ENCODE peak calls at places on chromosomes 11 and 22, in six cellular contexts. One of them, this sample, is unnamed.

GRCh38 chr11:126874831-126875230 is 125.7 kb downstream of the KIRREL3 start:
- DNase-seq in GM12878: no peak
- DNase-seq in K562: peak
- DNase-seq in HepG2: no peak
- DNase-seq in H1: no peak
- DNase-seq in HCT116: no peak
- DNase-seq in this sample: no peak

GRCh38 chr22:46366801-46367706 is 31.5 kb downstream of the TRMU start:
- DNase-seq in HepG2: no peak
- DNase-seq in K562: no peak
- DNase-seq in HCT116: no peak
- DNase-seq in H1: no peak
- DNase-seq in GM12878: no peak
- DNase-seq in this sample: no peak

GRCh38 chr11:103924166-103925013 is 112.0 kb upstream of the DDI1 start:
- DNase-seq in H1: no peak
- DNase-seq in K562: no peak
- DNase-seq in HepG2: no peak
- DNase-seq in HCT116: no peak
- DNase-seq in GM12878: no peak
- DNase-seq in this sample: no peak

GRCh38 chr11:16097543-16097942 is 258.8 kb downstream of the SOX6 start:
- DNase-seq in HCT116: no peak
- DNase-seq in HepG2: no peak
- DNase-seq in GM12878: no peak
- DNase-seq in H1: no peak
- DNase-seq in K562: no peak
- DNase-seq in this sample: no peak

GRCh38 chr22:39254789-39255298 is 10.1 kb upstream of the PDGFB start:
- DNase-seq in H1: no peak
- DNase-seq in HCT116: no peak
- DNase-seq in HepG2: no peak
- DNase-seq in GM12878: peak
- DNase-seq in K562: no peak
- DNase-seq in this sample: no peak

GRCh38 chr11:86291466-86292262 is 10.4 kb upstream of the HIKESHI start:
- DNase-seq in HepG2: peak
- DNase-seq in H1: no peak
- DNase-seq in HCT116: peak
- DNase-seq in GM12878: peak
- DNase-seq in K562: peak
- DNase-seq in this sample: peak

GRCh38 chr11:71311176-71311925 is 59.0 kb upstream of the SHANK2 start:
- DNase-seq in GM12878: no peak
- DNase-seq in HepG2: no peak
- DNase-seq in K562: no peak
- DNase-seq in HCT116: no peak
- DNase-seq in H1: no peak
- DNase-seq in this sample: no peak

GRCh38 chr22:19819209-19819910 is 35.3 kb downstream of the GNB1L start:
- DNase-seq in GM12878: no peak
- DNase-seq in K562: no peak
- DNase-seq in H1: no peak
- DNase-seq in HepG2: no peak
- DNase-seq in HCT116: no peak
- DNase-seq in this sample: no peak

GRCh38 chr22:39593061-39593930 is 22.7 kb downstream of the CACNA1I start:
- DNase-seq in HepG2: no peak
- DNase-seq in HCT116: no peak
- DNase-seq in K562: no peak
- DNase-seq in GM12878: no peak
- DNase-seq in H1: no peak
- DNase-seq in this sample: no peak

GRCh38 chr22:41912338-41913039 is 2.4 kb downstream of the SHISA8 start:
- DNase-seq in GM12878: no peak
- DNase-seq in HepG2: no peak
- DNase-seq in K562: no peak
- DNase-seq in H1: no peak
- DNase-seq in HCT116: no peak
- DNase-seq in this sample: no peak

GRCh38 chr11:57353024-57353423 is 14.9 kb downstream of the P2RX3 start:
- DNase-seq in H1: no peak
- DNase-seq in HCT116: no peak
- DNase-seq in K562: no peak
- DNase-seq in HepG2: no peak
- DNase-seq in GM12878: no peak
- DNase-seq in this sample: no peak

GRCh38 chr11:15889972-15890371 is 466.4 kb downstream of the SOX6 start:
- DNase-seq in HCT116: no peak
- DNase-seq in H1: no peak
- DNase-seq in K562: no peak
- DNase-seq in HepG2: no peak
- DNase-seq in GM12878: no peak
- DNase-seq in this sample: no peak

GRCh38 chr22:47850644-47851151 is 1088.2 kb downstream of the TBC1D22A start:
- DNase-seq in H1: no peak
- DNase-seq in HepG2: no peak
- DNase-seq in K562: no peak
- DNase-seq in HCT116: no peak
- DNase-seq in GM12878: no peak
- DNase-seq in this sample: no peak

GRCh38 chr11:10990637-10991036 is 132.8 kb upstream of the ZBED5 start:
- DNase-seq in HepG2: no peak
- DNase-seq in GM12878: no peak
- DNase-seq in HCT116: no peak
- DNase-seq in K562: no peak
- DNase-seq in H1: no peak
- DNase-seq in this sample: no peak

GRCh38 chr11:104127828-104128227 is 36.1 kb downstream of the PDGFD start:
- DNase-seq in K562: no peak
- DNase-seq in HepG2: no peak
- DNase-seq in HCT116: no peak
- DNase-seq in H1: no peak
- DNase-seq in GM12878: no peak
- DNase-seq in this sample: no peak

GRCh38 chr11:10041803-10042202 is 252.2 kb downstream of the SBF2 start:
- DNase-seq in GM12878: no peak
- DNase-seq in K562: no peak
- DNase-seq in H1: no peak
- DNase-seq in HepG2: no peak
- DNase-seq in HCT116: no peak
- DNase-seq in this sample: no peak

GRCh38 chr22:49964493-49965290 is 4.1 kb downstream of the PIM3 start:
- DNase-seq in K562: no peak
- DNase-seq in HCT116: no peak
- DNase-seq in H1: no peak
- DNase-seq in HepG2: no peak
- DNase-seq in GM12878: no peak
- DNase-seq in this sample: no peak

GRCh38 chr22:48086246-48086645 is 1323.8 kb downstream of the TBC1D22A start:
- DNase-seq in HepG2: no peak
- DNase-seq in K562: no peak
- DNase-seq in H1: no peak
- DNase-seq in GM12878: no peak
- DNase-seq in HCT116: no peak
- DNase-seq in this sample: no peak

GRCh38 chr11:19977941-19978340 is 182.3 kb downstream of the DBX1 start:
- DNase-seq in K562: no peak
- DNase-seq in HCT116: no peak
- DNase-seq in H1: no peak
- DNase-seq in HepG2: no peak
- DNase-seq in GM12878: no peak
- DNase-seq in this sample: no peak

GRCh38 chr22:24184057-24184798 is 2.9 kb downstream of the SUSD2 start:
- DNase-seq in GM12878: no peak
- DNase-seq in HepG2: no peak
- DNase-seq in H1: no peak
- DNase-seq in K562: no peak
- DNase-seq in HCT116: no peak
- DNase-seq in this sample: no peak

GRCh38 chr11:72582206-72583176 is 91.7 kb downstream of the PDE2A start:
- DNase-seq in HepG2: no peak
- DNase-seq in GM12878: no peak
- DNase-seq in K562: no peak
- DNase-seq in H1: no peak
- DNase-seq in HCT116: no peak
- DNase-seq in this sample: no peak

GRCh38 chr11:115930276-115930675 is 426.1 kb upstream of the CADM1 start:
- DNase-seq in K562: no peak
- DNase-seq in GM12878: no peak
- DNase-seq in H1: no peak
- DNase-seq in HepG2: no peak
- DNase-seq in HCT116: no peak
- DNase-seq in this sample: no peak

GRCh38 chr22:49119551-49119952 is 708.1 kb downstream of the BRD1 start:
- DNase-seq in GM12878: no peak
- DNase-seq in HCT116: no peak
- DNase-seq in K562: no peak
- DNase-seq in H1: no peak
- DNase-seq in HepG2: no peak
- DNase-seq in this sample: peak

GRCh38 chr11:58027341-58027740 is 3.4 kb upstream of the OR6Q1 start:
- DNase-seq in GM12878: no peak
- DNase-seq in HepG2: no peak
- DNase-seq in K562: no peak
- DNase-seq in HCT116: no peak
- DNase-seq in H1: no peak
- DNase-seq in this sample: no peak

GRCh38 chr22:30195245-30196140 is 51.1 kb downstream of the LIF start:
- DNase-seq in H1: no peak
- DNase-seq in GM12878: no peak
- DNase-seq in HepG2: peak
- DNase-seq in K562: no peak
- DNase-seq in HCT116: no peak
- DNase-seq in this sample: no peak
- H3K4me3 ChIP-seq in H1: no peak
- H3K4me3 ChIP-seq in GM12878: no peak
- H3K4me3 ChIP-seq in HepG2: no peak
- H3K4me3 ChIP-seq in K562: no peak
- H3K4me3 ChIP-seq in HCT116: peak
- H3K4me3 ChIP-seq in this sample: no peak

GRCh38 chr11:118939948-118940598 is 14.3 kb upstream of the BCL9L start:
- DNase-seq in HepG2: no peak
- DNase-seq in H1: no peak
- DNase-seq in K562: peak
- DNase-seq in GM12878: no peak
- DNase-seq in HCT116: no peak
- DNase-seq in this sample: no peak
- TF ChIP-seq YY1 in HepG2: no peak
- TF ChIP-seq YY1 in H1: no peak
- TF ChIP-seq YY1 in K562: no peak
- TF ChIP-seq YY1 in GM12878: no peak
- TF ChIP-seq YY1 in HCT116: no peak
- TF ChIP-seq YY1 in this sample: no peak

DNA sequence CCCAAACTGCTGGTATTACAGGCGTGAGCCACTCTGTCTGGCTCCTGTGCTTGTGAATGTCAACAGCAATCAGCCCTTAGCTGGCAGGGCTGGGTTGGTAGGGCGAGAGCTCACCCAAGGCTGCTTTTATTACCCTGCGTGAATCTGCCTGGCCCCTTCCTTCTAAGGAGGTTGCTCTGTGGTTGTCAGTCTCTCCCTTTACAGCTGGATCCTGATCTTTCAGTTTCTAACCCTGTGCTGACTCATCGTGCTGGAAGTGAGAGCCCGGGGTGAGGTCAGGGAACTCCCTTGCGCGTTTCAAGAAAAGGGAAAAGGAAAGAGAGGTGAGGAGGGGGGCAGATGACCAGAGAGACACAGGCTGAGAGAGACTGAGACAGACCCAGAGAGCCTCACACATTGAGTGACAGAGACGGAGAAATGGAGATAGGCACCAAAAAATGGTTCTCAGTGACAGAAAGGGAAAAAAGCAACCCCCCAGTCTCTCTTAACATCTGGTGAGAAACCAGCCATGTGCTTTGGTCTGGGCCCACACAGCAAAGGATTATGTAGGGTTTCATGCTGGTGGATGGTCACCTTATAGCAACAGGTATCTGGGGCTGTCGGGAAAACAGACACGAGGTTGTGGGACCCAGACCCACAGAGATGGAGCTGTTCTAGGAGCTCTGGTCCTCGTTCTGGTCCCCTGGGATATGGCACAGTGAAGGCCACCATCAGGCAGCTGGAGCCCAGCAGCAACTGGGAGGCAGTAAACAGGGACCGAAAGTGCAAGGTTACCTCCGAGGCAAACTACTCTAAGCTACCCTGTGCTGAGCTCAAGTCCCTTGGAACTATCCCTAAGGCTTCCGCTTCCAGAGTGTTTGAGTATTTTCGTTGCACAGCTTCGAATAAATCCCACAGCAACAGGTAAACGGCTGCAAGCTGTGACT is 2.5 kb downstream of the TCN2 start:
- DNase-seq in HCT116: no peak
- DNase-seq in K562: peak
- DNase-seq in H1: no peak
- DNase-seq in GM12878: peak
- DNase-seq in HepG2: no peak
- DNase-seq in this sample: no peak
- TF ChIP-seq ZNF274 in HCT116: no peak
- TF ChIP-seq ZNF274 in K562: no peak
- TF ChIP-seq ZNF274 in H1: no peak
- TF ChIP-seq ZNF274 in GM12878: no peak
- TF ChIP-seq ZNF274 in HepG2: no peak
- TF ChIP-seq ZNF274 in this sample: no peak

GRCh38 chr11:123054301-123055065 is 7.5 kb downstream of the HSPA8 start:
- DNase-seq in HepG2: peak
- DNase-seq in GM12878: no peak
- DNase-seq in HCT116: peak
- DNase-seq in K562: peak
- DNase-seq in H1: no peak
- DNase-seq in this sample: peak

GRCh38 chr11:123057604-123058305 is 4.2 kb downstream of the HSPA8 start:
- DNase-seq in H1: no peak
- DNase-seq in K562: no peak
- DNase-seq in HepG2: no peak
- DNase-seq in GM12878: no peak
- DNase-seq in HCT116: no peak
- DNase-seq in this sample: no peak

GRCh38 chr11:123055132-123055924 is 6.6 kb downstream of the HSPA8 start:
- DNase-seq in K562: no peak
- DNase-seq in HCT116: no peak
- DNase-seq in GM12878: no peak
- DNase-seq in HepG2: no peak
- DNase-seq in H1: no peak
- DNase-seq in this sample: no peak

GRCh38 chr11:123060265-123061000 is 1.5 kb downstream of the HSPA8 start:
- DNase-seq in H1: no peak
- DNase-seq in K562: no peak
- DNase-seq in HepG2: no peak
- DNase-seq in HCT116: no peak
- DNase-seq in GM12878: no peak
- DNase-seq in this sample: no peak

GRCh38 chr11:123056835-123057491 is 5.0 kb downstream of the HSPA8 start:
- DNase-seq in K562: no peak
- DNase-seq in HCT116: no peak
- DNase-seq in HepG2: no peak
- DNase-seq in GM12878: no peak
- DNase-seq in H1: no peak
- DNase-seq in this sample: no peak
- H3K4me3 ChIP-seq in K562: no peak
- H3K4me3 ChIP-seq in HCT116: no peak
- H3K4me3 ChIP-seq in HepG2: no peak
- H3K4me3 ChIP-seq in GM12878: peak
- H3K4me3 ChIP-seq in H1: no peak
- H3K4me3 ChIP-seq in this sample: no peak